ENCODE peak calls at places on chromosomes 11 and 22, in four cellular contexts. N is stomach, H is HCT116, S is sigmoid colon. A is an unnamed sample.

GRCh38 chr11:92670293-92670890 is 299.1 kb upstream of the MTNR1B start:
- DNase-seq in N (no peak), H (no peak), S (no peak), A (no peak)

GRCh38 chr11:65770951-65771567 is 9.7 kb downstream of the AP5B1 start:
- DNase-seq in N (no peak), H (no peak), S (no peak), A (no peak)

GRCh38 chr11:117819096-117820040 is 5.2 kb downstream of the FXYD2 start:
- DNase-seq in N (peak), H (peak), S (peak), A (no peak)

GRCh38 chr22:36301851-36302250 is 48.9 kb downstream of the APOL1 start:
- DNase-seq in N (no peak), H (no peak), S (no peak), A (no peak)

GRCh38 chr22:44033287-44033686 is 9.2 kb downstream of the PARVB start:
- DNase-seq in N (no peak), H (no peak), S (no peak), A (no peak)

GRCh38 chr11:93648168-93648567 is 13.3 kb upstream of the CEP295 start:
- DNase-seq in N (no peak), H (no peak), S (no peak), A (no peak)

GRCh38 chr11:17779861-17780594 is 45.4 kb downstream of the KCNC1 start:
- DNase-seq in N (no peak), H (no peak), S (peak), A (no peak)

GRCh38 chr22:20206709-20207215 is 55.9 kb upstream of the CCDC188 start:
- DNase-seq in N (peak), H (no peak), S (no peak), A (no peak)

GRCh38 chr11:59173080-59173963 is 1.4 kb downstream of the DTX4 start:
- DNase-seq in N (peak), H (no peak), S (no peak), A (no peak)

GRCh38 chr11:59175104-59175503 is 3.2 kb downstream of the DTX4 start:
- DNase-seq in N (no peak), H (no peak), S (no peak), A (no peak)

GRCh38 chr11:59174664-59175033 is 2.7 kb downstream of the DTX4 start:
- DNase-seq in N (peak), H (no peak), S (no peak), A (no peak)

GRCh38 chr11:59172345-59173079 is 580 bp downstream of the DTX4 start:
- DNase-seq in N (peak), H (no peak), S (no peak), A (peak)

GRCh38 chr11:59173964-59174663 is 2.2 kb downstream of the DTX4 start:
- DNase-seq in N (peak), H (no peak), S (peak), A (no peak)
- TF ChIP-seq POLR2AphosphoS5 in N (peak), H (no peak), S (no peak), A (no peak)

GRCh38 chr22:41301085-41302015 is at the start of gene ZC3H7B:
- DNase-seq in N (peak), H (no peak), S (peak), A (peak)
- TF ChIP-seq POLR2A in N (no peak), H (peak), S (peak), A (peak)

DNA sequence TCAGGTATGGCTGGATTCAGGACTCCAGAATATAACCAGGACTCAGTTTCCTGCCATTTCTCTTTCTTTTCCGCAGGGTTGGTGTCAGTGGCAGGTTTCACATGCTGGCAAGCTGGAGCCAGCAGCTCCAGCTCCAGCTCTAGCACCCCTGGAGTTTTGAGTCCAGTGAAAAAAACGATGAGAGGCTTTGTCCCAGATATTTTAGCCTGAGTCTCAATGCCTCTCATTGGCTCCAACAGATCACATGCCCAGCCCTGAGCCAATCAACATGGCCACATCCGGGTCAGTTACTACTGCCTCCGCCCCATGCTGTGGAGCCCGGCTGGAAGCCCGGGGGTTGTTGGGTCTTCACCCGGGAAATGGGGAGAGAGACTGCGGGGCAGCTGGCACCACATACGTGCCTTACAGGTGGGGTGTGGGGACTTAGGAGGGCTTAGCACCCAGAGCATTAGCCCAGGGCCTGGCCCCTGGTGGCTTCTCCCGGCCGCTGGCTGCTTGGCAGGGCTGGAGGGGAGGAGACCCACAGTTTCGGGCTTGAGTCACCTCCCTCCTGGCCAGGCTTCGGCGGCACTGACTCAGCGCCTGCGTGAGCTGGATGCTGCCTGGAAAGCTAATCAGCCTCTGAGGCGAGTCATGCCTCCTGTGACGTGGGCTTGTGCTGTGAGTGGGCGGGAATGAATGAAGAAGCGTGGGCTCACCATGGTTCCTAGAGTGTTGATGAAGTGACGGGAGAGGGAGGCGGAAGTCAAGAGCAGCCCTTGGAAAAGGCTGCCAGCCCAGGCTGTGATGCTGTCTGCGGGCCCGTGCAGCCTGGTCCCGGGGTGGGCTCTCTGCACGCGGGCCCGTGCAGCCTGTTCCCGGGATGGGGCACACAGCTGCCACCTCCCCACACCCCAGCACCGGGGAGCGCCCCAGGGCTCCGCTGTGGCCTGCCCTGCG is 15.3 kb upstream of the MRTFA start:
- DNase-seq in N (peak), H (peak), S (peak), A (peak)
- TF ChIP-seq POLR2AphosphoS5 in N (peak), H (peak), S (peak), A (peak)

GRCh38 chr22:46604306-46604690 is 15.9 kb upstream of the GRAMD4 start:
- DNase-seq in N (no peak), H (no peak), S (no peak), A (no peak)
- TF ChIP-seq POLR2A in N (no peak), H (no peak), S (no peak), A (no peak)

GRCh38 chr22:42601879-42602465 is 12.7 kb downstream of the POLDIP3 start:
- DNase-seq in N (no peak), H (no peak), S (no peak), A (no peak)
- TF ChIP-seq POLR2AphosphoS5 in N (peak), H (no peak), S (no peak), A (no peak)

GRCh38 chr11:2700415-2701211 is 819 bp upstream of the KCNQ1OT1 start:
- DNase-seq in N (peak), H (no peak), S (peak), A (no peak)
- TF ChIP-seq POLR2A in N (no peak), H (no peak), S (no peak), A (no peak)

A was measured in GM12892.